ENCODE peak calls at places on chromosomes 5 and 9, in five cellular contexts. Y, B, U, H and G are unnamed samples.

GRCh38 chr5:61704289-61704688 is 372.2 kb downstream of the ZSWIM6 start:
- DNase-seq in Y (no peak), B (no peak), U (no peak), H (no peak), G (no peak)

GRCh38 chr9:4080889-4081548 is 218.8 kb downstream of the GLIS3 start:
- DNase-seq in Y (no peak), B (peak), U (no peak), H (no peak), G (no peak)

GRCh38 chr5:1021136-1021968 is 12.8 kb downstream of the NKD2 start:
- DNase-seq in Y (no peak), B (no peak), U (no peak), H (no peak), G (no peak)

GRCh38 chr5:115419794-115420585 is 123.5 kb upstream of the CCDC112 start:
- DNase-seq in Y (no peak), B (peak), U (peak), H (no peak), G (no peak)

GRCh38 chr5:126383246-126383645 is 40.0 kb upstream of the GRAMD2B start:
- DNase-seq in Y (no peak), B (peak), U (no peak), H (peak), G (no peak)

GRCh38 chr5:54517174-54517511 is 416 bp upstream of the SNX18 start:
- DNase-seq in Y (no peak), B (no peak), U (no peak), H (peak), G (no peak)

GRCh38 chr5:91070761-91071429 is 312.2 kb downstream of the ARRDC3 start:
- DNase-seq in Y (no peak), B (no peak), U (no peak), H (no peak), G (no peak)

GRCh38 chr5:34656700-34657549 is 797 bp downstream of the RAI14 start:
- DNase-seq in Y (peak), B (no peak), U (no peak), H (peak), G (peak)

GRCh38 chr5:139844472-139845145 is 49.0 kb downstream of the PSD2 start:
- DNase-seq in Y (peak), B (peak), U (peak), H (peak), G (peak)

GRCh38 chr9:78393932-78394331 is 97.0 kb downstream of the PSAT1 start:
- DNase-seq in Y (no peak), B (no peak), U (no peak), H (no peak), G (no peak)

GRCh38 chr9:86073839-86074238 is 25.5 kb downstream of the GOLM1 start:
- DNase-seq in Y (no peak), B (no peak), U (no peak), H (no peak), G (no peak)

GRCh38 chr5:113527746-113528145 is 14.3 kb downstream of the YTHDC2 start:
- DNase-seq in Y (no peak), B (peak), U (no peak), H (no peak), G (no peak)

GRCh38 chr5:32935292-32935691 is 224.2 kb downstream of the NPR3 start:
- DNase-seq in Y (no peak), B (no peak), U (no peak), H (no peak), G (no peak)

GRCh38 chr9:124216474-124217176 is 41.1 kb upstream of the NEK6 start:
- DNase-seq in Y (no peak), B (no peak), U (no peak), H (peak), G (no peak)

GRCh38 chr9:89183146-89183545 is 4.5 kb upstream of the SHC3 start:
- DNase-seq in Y (no peak), B (no peak), U (no peak), H (no peak), G (no peak)

GRCh38 chr5:150352531-150353394 is 4.7 kb upstream of the TCOF1 start:
- DNase-seq in Y (no peak), B (peak), U (peak), H (no peak), G (no peak)

GRCh38 chr5:36414869-36415282 is 113.2 kb upstream of the RANBP3L start:
- DNase-seq in Y (no peak), B (peak), U (no peak), H (no peak), G (no peak)

GRCh38 chr9:37729499-37729898 is 24.1 kb upstream of the TRMT10B start:
- DNase-seq in Y (no peak), B (no peak), U (no peak), H (no peak), G (no peak)

GRCh38 chr9:96031962-96032534 is 156.6 kb downstream of the ERCC6L2 start:
- DNase-seq in Y (no peak), B (no peak), U (no peak), H (no peak), G (no peak)

DNA sequence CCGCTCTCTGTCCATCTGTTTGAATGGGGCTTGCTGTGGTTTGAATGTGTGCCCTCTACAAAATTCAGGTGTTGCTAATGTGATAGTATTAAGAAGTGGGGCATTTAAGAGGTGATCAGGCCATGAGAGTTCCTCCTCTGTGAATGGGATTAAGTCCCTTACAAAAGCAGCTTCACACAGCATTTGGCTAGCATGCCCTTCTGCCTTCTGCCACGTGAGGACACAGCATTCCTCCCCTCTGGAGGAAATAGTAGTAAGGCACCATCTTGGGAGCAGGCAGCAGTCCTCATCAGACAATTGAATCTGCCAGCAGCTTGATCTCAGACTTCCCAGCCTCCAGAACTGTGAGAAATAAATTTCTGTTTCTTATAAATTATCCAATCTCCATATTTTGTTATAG is 540.2 kb downstream of the CSNK1G3 start:
- DNase-seq in Y (no peak), B (no peak), U (no peak), H (no peak), G (no peak)
- TF ChIP-seq CTCF in Y (no peak), B (no peak), U (no peak), H (no peak), G (no peak)

DNA sequence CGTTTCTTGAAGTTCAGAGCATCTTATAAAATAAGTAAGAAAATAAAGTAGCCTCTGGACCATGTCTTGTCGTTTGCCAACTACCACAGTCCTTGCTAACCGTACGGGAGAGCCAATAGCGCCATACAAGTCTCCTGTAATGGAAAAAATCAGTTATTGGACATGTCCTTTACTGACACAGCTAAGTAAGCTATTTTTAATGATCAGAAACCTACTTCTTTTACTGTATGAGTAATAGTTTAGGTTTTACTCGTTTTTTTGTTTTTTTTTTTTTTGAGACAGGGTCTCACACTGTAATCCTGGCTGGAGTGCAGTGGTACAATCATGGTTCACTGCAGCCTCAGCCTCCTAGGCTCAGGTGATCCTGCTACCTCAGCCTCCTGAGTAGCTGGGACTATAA is 37.8 kb upstream of the RAPGEF6 start:
- DNase-seq in Y (no peak), B (no peak), U (no peak), H (no peak), G (no peak)
- H3K27ac ChIP-seq in Y (peak), B (peak), U (no peak), H (peak), G (no peak)

GRCh38 chr5:142878638-142879037 is 108.5 kb downstream of the ARHGAP26 start:
- DNase-seq in Y (no peak), B (no peak), U (no peak), H (no peak), G (no peak)
- TF ChIP-seq POLR2A in Y (no peak), B (no peak), U (no peak), H (no peak), G (no peak)

GRCh38 chr9:122159026-122159924 is at the start of the genes MORN5 and NDUFA8:
- DNase-seq in Y (peak), B (peak), U (peak), H (peak), G (peak)

GRCh38 chr9:122159925-122160246 is 178 bp downstream of the MORN5 start:
- DNase-seq in Y (no peak), B (no peak), U (no peak), H (no peak), G (no peak)

GRCh38 chr9:122162415-122162814 is 2.7 kb downstream of the MORN5 start:
- DNase-seq in Y (no peak), B (no peak), U (no peak), H (no peak), G (no peak)

DNA sequence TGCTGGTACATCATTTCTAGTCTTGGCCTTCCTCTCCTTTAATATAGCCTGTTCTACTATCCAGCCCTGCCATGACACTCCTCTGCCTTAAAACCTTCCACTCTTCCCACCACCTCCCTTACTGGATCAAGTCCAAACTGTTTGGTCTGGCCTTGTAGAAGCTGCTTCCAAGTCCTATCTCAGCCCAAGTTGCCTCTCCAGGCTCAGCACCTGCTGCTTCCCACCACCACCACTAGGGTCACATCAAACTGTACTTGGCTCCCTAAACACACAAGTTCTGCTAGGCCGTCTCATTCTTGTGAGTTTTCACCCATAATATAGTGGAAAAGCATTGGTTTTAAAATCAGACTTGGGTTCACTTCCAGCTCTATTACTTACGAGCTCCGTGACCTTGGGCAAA is 1.4 kb downstream of the NDUFA8 start:
- DNase-seq in Y (no peak), B (peak), U (peak), H (peak), G (peak)
- TF ChIP-seq CTCF in Y (no peak), B (peak), U (peak), H (peak), G (peak)

GRCh38 chr9:1995084-1995483 is 20.1 kb upstream of the SMARCA2 start:
- DNase-seq in Y (no peak), B (no peak), U (no peak), H (no peak), G (no peak)

GRCh38 chr9:1994180-1994579 is 21.0 kb upstream of the SMARCA2 start:
- DNase-seq in Y (no peak), B (no peak), U (no peak), H (no peak), G (no peak)

GRCh38 chr9:1986341-1986740 is 28.8 kb upstream of the SMARCA2 start:
- DNase-seq in Y (no peak), B (no peak), U (no peak), H (no peak), G (no peak)

GRCh38 chr9:1989500-1989899 is 25.6 kb upstream of the SMARCA2 start:
- DNase-seq in Y (no peak), B (no peak), U (no peak), H (no peak), G (no peak)
- H3K27ac ChIP-seq in Y (no peak), B (no peak), U (no peak), H (no peak), G (no peak)